ENCODE peak calls at places on chromosomes 11 and 22, in four cellular contexts. X is transverse colon, G is HepG2, P is endothelial cell of umbilical vein. H is an unnamed sample.

GRCh38 chr11:129392995-129393394 is 17.3 kb downstream of the BARX2 start:
- DNase-seq in G (peak; percentile 39), X (no peak), P (no peak), H (no peak)

GRCh38 chr11:68843703-68844312 is 2.1 kb upstream of the CPT1A start:
- DNase-seq in P (no peak), X (peak; percentile 95), G (peak; percentile 67), H (peak; percentile 84)

GRCh38 chr22:33492210-33492651 is 428.0 kb downstream of the LARGE1 start:
- DNase-seq in P (no peak), X (no peak), G (peak; percentile 23), H (no peak)

GRCh38 chr11:128776088-128776433 is 82.2 kb downstream of the FLI1 start:
- DNase-seq in X (peak; percentile 38), G (no peak), P (no peak), H (no peak)

GRCh38 chr11:60125962-60126585 is 37.6 kb downstream of the MS4A2 start:
- DNase-seq in X (no peak), G (peak; percentile 43), P (peak; percentile 36), H (no peak)

GRCh38 chr11:130830563-130830950 is 85.7 kb downstream of the SNX19 start:
- DNase-seq in G (no peak), X (no peak), P (no peak), H (peak; percentile 70)

GRCh38 chr11:75548571-75549272 is 13.3 kb upstream of the SERPINH1 start:
- DNase-seq in X (no peak), P (no peak), G (no peak), H (no peak)

GRCh38 chr11:86047275-86047991 is 21.5 kb downstream of the PICALM start:
- DNase-seq in P (no peak), X (no peak), G (no peak), H (no peak)

GRCh38 chr11:63573881-63574855 is 11.0 kb upstream of the PLAAT2 start:
- DNase-seq in G (peak; percentile 78), X (peak; percentile 81), P (peak; percentile 32), H (peak; percentile 80)

GRCh38 chr11:4178813-4179662 is 84.4 kb downstream of the RRM1 start:
- DNase-seq in X (no peak), G (no peak), P (no peak), H (no peak)

GRCh38 chr11:59011672-59012071 is 72.4 kb downstream of the GLYATL1 start:
- DNase-seq in X (no peak), G (no peak), P (no peak), H (no peak)

GRCh38 chr22:45290410-45290936 is 5.7 kb downstream of the UPK3A start:
- DNase-seq in G (no peak), X (peak; percentile 38), P (no peak), H (no peak)

GRCh38 chr11:34840736-34841386 is 75.3 kb downstream of the APIP start:
- DNase-seq in P (peak; percentile 11), X (peak; percentile 58), G (peak; percentile 57), H (no peak)

GRCh38 chr11:12232819-12233601 is 122.6 kb downstream of the MICAL2 start:
- DNase-seq in X (no peak), G (no peak), P (peak; percentile 79), H (no peak)

GRCh38 chr11:5736396-5736795 is at the start of gene OR56B1:
- DNase-seq in P (no peak), X (no peak), G (no peak), H (no peak)

GRCh38 chr11:133821776-133822175 is 23.5 kb downstream of the SPATA19 start:
- DNase-seq in G (peak; percentile 48), P (no peak), X (peak; percentile 20), H (no peak)

GRCh38 chr11:47756208-47756607 is 10.9 kb downstream of the FNBP4 start:
- DNase-seq in X (no peak), G (no peak), P (no peak), H (no peak)

GRCh38 chr11:134531331-134532135 is 119.5 kb upstream of the B3GAT1 start:
- DNase-seq in G (no peak), X (no peak), P (no peak), H (peak; percentile 50)

GRCh38 chr22:21937821-21938070 is 14.9 kb downstream of the PPM1F start:
- DNase-seq in P (no peak), X (no peak), G (no peak), H (no peak)

GRCh38 chr11:61949169-61950034 is 749 bp upstream of the BEST1 start:
- DNase-seq in G (peak; percentile 54), P (peak; percentile 76), X (peak; percentile 64), H (peak; percentile 95)

GRCh38 chr11:111269146-111269868 is 23.8 kb downstream of the POU2AF2 start:
- DNase-seq in P (no peak), G (peak; percentile 81), X (no peak), H (no peak)

GRCh38 chr22:48630444-48630777 is 1197.3 kb downstream of the BRD1 start:
- DNase-seq in X (no peak), G (no peak), P (no peak), H (no peak)

GRCh38 chr11:61969838-61970452 is 2.5 kb upstream of the FTH1 start:
- DNase-seq in G (no peak), P (peak; percentile 86), X (no peak), H (no peak)

GRCh38 chr22:49021097-49021925 is 806.4 kb downstream of the BRD1 start:
- DNase-seq in P (no peak), G (no peak), X (no peak), H (peak; percentile 58)

GRCh38 chr22:27487600-27488450 is 313.7 kb downstream of the MN1 start:
- DNase-seq in G (peak; percentile 33), P (no peak), X (no peak), H (no peak)

GRCh38 chr11:2707736-2708135 is 7.9 kb upstream of the KCNQ1OT1 start:
- DNase-seq in P (no peak), X (no peak), G (no peak), H (no peak)

GRCh38 chr11:129815596-129816461 is at the start of gene TMEM45B:
- DNase-seq in P (no peak), G (no peak), X (peak; percentile 82), H (no peak)

GRCh38 chr11:19680824-19681368 is 31.7 kb upstream of the NAV2 start:
- DNase-seq in G (no peak), X (no peak), P (peak; percentile 33), H (no peak)

GRCh38 chr11:126391970-126392637 is 36.6 kb downstream of the ST3GAL4 start:
- DNase-seq in X (no peak), P (no peak), G (peak; percentile 15), H (no peak)

GRCh38 chr11:10742460-10743208 is 8.4 kb upstream of the CTR9 start:
- DNase-seq in X (no peak), P (no peak), G (no peak), H (no peak)

GRCh38 chr11:65492637-65493366 is 6.0 kb upstream of the MALAT1 start:
- DNase-seq in G (no peak), X (peak; percentile 87), P (peak; percentile 81), H (peak; percentile 97)

GRCh38 chr22:18056161-18056666 is 21.6 kb upstream of the PEX26 start:
- DNase-seq in P (peak; percentile 41), X (peak; percentile 57), G (peak; percentile 77), H (no peak)
- TF ChIP-seq POLR2A in P (no peak), X (no peak), G (no peak), H (no peak)

DNA sequence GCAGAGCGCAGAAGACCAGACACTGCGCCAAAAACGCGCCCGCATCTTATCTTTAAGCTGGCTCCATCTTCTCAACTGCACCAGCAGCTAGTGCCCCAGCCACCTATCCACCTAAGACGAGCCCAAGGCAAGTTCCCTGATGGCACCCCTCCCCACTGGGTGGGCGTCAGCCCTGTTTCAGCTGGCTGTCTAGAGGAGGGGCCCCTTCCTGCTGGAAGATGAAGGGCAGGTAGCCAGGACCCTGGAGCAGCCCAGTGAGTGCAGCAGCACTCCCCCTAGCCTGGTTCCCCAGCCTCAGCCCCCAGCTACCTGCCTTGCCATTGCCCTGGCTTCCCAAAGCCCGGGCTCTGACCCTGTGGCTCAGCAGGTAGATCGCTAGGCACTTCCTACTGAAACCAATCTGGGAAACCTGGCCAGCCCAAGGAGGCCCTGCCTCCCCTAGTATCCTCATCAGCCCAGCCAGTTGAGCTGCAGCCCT is 28.3 kb downstream of the ARVCF start:
- DNase-seq in G (no peak), X (no peak), P (no peak), H (no peak)
- H3K4me3 ChIP-seq in G (no peak overlapping the region), X (no peak overlapping the region), P (no peak overlapping the region), H (no peak overlapping the region)

DNA sequence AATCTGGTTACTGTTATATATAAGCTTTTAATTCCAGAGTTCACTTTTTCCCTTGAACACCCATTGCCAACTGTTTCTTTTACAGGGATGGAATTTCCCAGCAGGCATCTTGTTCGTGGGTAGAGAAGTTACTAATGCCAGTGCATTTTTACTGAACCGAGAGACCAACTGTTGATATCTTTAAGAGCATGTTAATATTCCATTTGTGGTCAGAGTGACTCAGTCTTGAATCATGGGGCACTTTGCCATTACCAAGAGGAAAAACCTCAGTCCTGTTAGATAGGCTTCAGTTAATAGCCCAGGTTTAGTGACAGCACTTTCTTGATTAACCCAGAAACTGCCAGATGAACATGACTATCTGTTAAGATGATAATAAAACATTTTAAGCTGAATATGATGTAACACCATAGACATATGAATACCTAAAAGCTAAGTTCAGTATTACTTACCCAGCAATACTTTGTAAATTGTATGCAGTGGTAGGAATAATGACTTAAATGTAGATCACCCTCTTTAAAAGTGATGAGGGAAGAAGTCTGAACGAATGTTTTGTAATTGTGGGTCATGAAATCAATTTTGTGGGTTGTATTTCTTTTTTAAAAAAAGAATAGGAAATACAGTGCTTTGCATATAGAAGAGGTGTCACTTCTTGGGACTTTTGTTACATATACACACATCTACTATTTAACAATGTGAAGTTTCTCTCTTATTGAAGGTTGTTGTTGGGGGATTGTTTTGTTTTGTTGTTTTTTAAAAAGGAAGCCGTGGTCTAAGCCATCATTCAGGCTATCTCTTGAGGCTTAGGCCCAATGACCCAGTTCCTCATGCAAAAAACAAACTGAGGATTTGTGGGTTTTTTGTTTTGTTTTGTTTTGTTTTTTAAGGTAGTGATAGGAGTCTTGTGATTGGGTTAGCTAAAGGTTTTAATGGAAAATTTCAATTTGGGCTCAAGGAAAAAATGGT is 79.2 kb upstream of the GRIK4 start:
- DNase-seq in X (no peak), P (peak; percentile 97), G (peak; percentile 51), H (no peak)
- TF ChIP-seq POLR2AphosphoS5 in X (no peak), P (no peak), G (no peak), H (peak; percentile 15)

GRCh38 chr11:57513446-57513795 is 2.1 kb downstream of the SLC43A1 start:
- DNase-seq in P (no peak), X (no peak), G (no peak), H (no peak)

GRCh38 chr11:57513911-57514537 is 1.5 kb downstream of the SLC43A1 start:
- DNase-seq in X (peak; percentile 53), P (no peak), G (no peak), H (peak; percentile 81)

GRCh38 chr11:57514538-57515331 is 767 bp downstream of the SLC43A1 start:
- DNase-seq in X (peak; percentile 72), P (peak; percentile 36), G (peak; percentile 46), H (peak; percentile 82)

GRCh38 chr11:57516061-57516443 is 550 bp upstream of the SLC43A1 start:
- DNase-seq in G (no peak), P (no peak), X (no peak), H (no peak)

DNA sequence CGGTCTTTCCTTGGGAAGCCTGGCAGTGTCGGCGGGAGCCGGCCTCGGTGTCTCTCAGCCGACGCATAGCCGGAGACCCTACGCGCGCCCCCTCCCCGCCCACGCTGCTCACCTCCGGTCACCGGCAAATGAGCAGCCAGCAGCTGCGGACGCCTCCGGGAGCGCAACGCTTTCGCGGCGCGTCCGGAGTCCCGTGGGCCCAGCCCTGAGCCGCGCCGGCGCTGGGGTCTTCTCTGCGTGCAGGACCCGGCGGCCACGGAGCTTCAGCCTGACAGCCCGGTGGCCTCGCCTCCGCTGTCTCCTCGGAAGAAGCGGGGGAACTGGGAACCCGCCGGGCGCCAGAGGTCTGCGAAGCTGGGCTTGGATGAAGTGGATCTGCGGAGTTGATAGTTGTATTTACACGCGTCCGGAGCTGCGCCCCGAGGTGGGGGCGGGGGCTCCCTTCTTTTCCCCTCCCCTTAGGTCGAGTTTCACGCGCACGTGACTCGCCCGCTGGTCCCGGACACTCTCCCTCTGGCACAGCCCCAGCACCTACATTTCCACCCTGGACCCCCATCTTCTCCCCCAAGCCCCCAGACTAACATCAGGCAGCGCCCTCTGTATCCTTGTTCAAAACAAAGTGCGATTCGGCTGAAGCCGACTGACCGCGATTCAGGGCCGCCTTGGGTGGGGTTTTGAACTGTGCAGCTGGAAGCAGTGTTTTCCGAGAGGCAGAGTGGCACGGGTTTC is at the start of gene SLC43A1:
- DNase-seq in X (peak; percentile 58), G (peak; percentile 46), P (peak; percentile 69), H (peak; percentile 86)
- TF ChIP-seq POLR2A in X (no peak), G (peak; percentile 75), P (peak; percentile 25), H (peak; percentile 10)

H was measured in sigmoid colon.